ENCODE peak calls at places on chromosome 22, in nine cellular contexts. K is thyroid gland; X is foreskin fibroblast; G is caudate nucleus; Z is right lobe of liver; I is GM06990; B is CD8-positive, alpha-beta memory T cell; M is left ventricle myocardium inferior; T is NCI-H1417. D is an unnamed sample.

GRCh38 chr22:49535527-49536125 is 292.0 kb downstream of the BRD1 start:
- DNase-seq in K (no peak), X (no peak), G (no peak), I (no peak), M (no peak), B (no peak), T (no peak), Z (no peak), D (no peak)

GRCh38 chr22:31400023-31400397 is 606 bp downstream of the DRG1 start:
- DNase-seq in B (no peak), Z (no peak), T (peak), G (no peak), K (no peak), M (no peak), X (peak), I (no peak), D (no peak)

GRCh38 chr22:22745225-22746060 is 101.0 kb downstream of the GGTLC2 start:
- DNase-seq in X (peak), I (peak), B (peak), Z (peak), T (peak), K (peak), G (no peak), M (no peak), D (no peak)

GRCh38 chr22:20258584-20259335 is 9.4 kb downstream of the RTN4R start:
- DNase-seq in T (no peak), K (no peak), M (no peak), Z (no peak), I (no peak), G (no peak), X (no peak), B (no peak), D (no peak)

GRCh38 chr22:45453764-45454163 is 40.3 kb downstream of the RIBC2 start:
- DNase-seq in M (no peak), Z (no peak), I (no peak), K (no peak), T (no peak), X (peak), G (no peak), B (no peak), D (no peak)

GRCh38 chr22:38736257-38736570 is 19.6 kb downstream of the SUN2 start:
- DNase-seq in K (no peak), I (no peak), B (peak), T (no peak), Z (no peak), M (no peak), G (peak), X (no peak), D (no peak)

GRCh38 chr22:39543095-39543494 is 10.5 kb upstream of the RPS19BP1 start:
- DNase-seq in K (peak), T (no peak), I (no peak), Z (no peak), B (no peak), G (no peak), M (no peak), X (peak), D (no peak)

GRCh38 chr22:45460288-45461109 is 42.2 kb upstream of the FBLN1 start:
- DNase-seq in Z (no peak), B (no peak), G (no peak), T (no peak), X (peak), K (no peak), M (peak), I (no peak), D (no peak)

GRCh38 chr22:19902245-19902699 is 39.3 kb upstream of the COMT start:
- DNase-seq in B (no peak), G (no peak), K (no peak), Z (no peak), X (no peak), M (no peak), T (peak), I (no peak), D (no peak)